ENCODE peak calls at places on chromosomes 4 and X, in ten cellular contexts. Q, V, X, Y, S, W, O, M, G and B are unnamed samples.

GRCh38 chrX:134236690-134237362 is at the start of gene CCDC160:
- DNase-seq in Q (no peak), V (peak), X (peak), Y (peak), S (peak), W (no peak), O (peak), M (peak), G (peak), B (no peak)

GRCh38 chr4:83010522-83011318 is at the start of gene LIN54:
- DNase-seq in Q (peak), V (peak), X (peak), Y (peak), S (peak), W (peak), O (peak), M (peak), G (peak), B (peak)

GRCh38 chr4:59994118-59994517 is 1206.0 kb upstream of the ADGRL3 start:
- DNase-seq in Q (no peak), V (no peak), X (no peak), Y (no peak), S (no peak), W (no peak), O (no peak), M (no peak), G (no peak), B (no peak)

GRCh38 chr4:148215202-148215601 is 227.0 kb downstream of the NR3C2 start:
- DNase-seq in Q (no peak), V (no peak), X (no peak), Y (no peak), S (no peak), W (no peak), O (no peak), M (no peak), G (no peak), B (no peak)

GRCh38 chr4:136664988-136665387 is 867.3 kb downstream of the PCDH18 start:
- DNase-seq in Q (peak), V (no peak), X (no peak), Y (no peak), S (no peak), W (no peak), O (no peak), M (no peak), G (no peak), B (no peak)

GRCh38 chr4:158656439-158656838 is 15.2 kb downstream of the C4orf46 start:
- DNase-seq in Q (no peak), V (no peak), X (no peak), Y (no peak), S (no peak), W (no peak), O (no peak), M (no peak), G (no peak), B (no peak)

GRCh38 chr4:26141916-26142638 is 178.7 kb upstream of the RBPJ start:
- DNase-seq in Q (peak), V (no peak), X (no peak), Y (no peak), S (no peak), W (no peak), O (peak), M (no peak), G (no peak), B (no peak)

GRCh38 chr4:89829470-89830138 is 7.4 kb downstream of the SNCA start:
- DNase-seq in Q (no peak), V (peak), X (peak), Y (no peak), S (no peak), W (no peak), O (no peak), M (peak), G (no peak), B (no peak)

GRCh38 chrX:46913710-46914109 is 1.5 kb downstream of the JADE3 start:
- DNase-seq in Q (peak), V (no peak), X (no peak), Y (peak), S (no peak), W (no peak), O (peak), M (no peak), G (peak), B (no peak)